ENCODE peak calls at places on chromosomes 4 and X, in nine cellular contexts. M is esophagus muscularis mucosa, J is SK-N-SH, D is upper lobe of right lung, T is astrocyte, Q is cardiac fibroblast, G is endothelial cell of umbilical vein, F is tibial artery, I is hepatocyte. P is an unnamed sample.

GRCh38 chr4:3799496-3799895 is 33.3 kb downstream of the ADRA2C start:
- DNase-seq in M (no peak), J (no peak), D (no peak), T (no peak), Q (no peak), G (no peak), F (no peak), I (no peak), P (no peak)

GRCh38 chrX:150694738-150695410 is 1.7 kb downstream of the MTMR1 start:
- DNase-seq in M (no peak), J (no peak), D (no peak), T (no peak), Q (no peak), G (no peak), F (no peak), I (no peak), P (no peak)

GRCh38 chr4:6779667-6780565 is 2.6 kb upstream of the KIAA0232 start:
- DNase-seq in M (no peak), J (no peak), D (no peak), T (no peak), Q (peak), G (no peak), F (no peak), I (no peak), P (peak)

GRCh38 chr4:78552398-78553396 is 1.1 kb downstream of the ANXA3 start:
- DNase-seq in M (no peak), J (no peak), D (no peak), T (peak), Q (peak), G (peak), F (no peak), I (peak), P (peak)

GRCh38 chr4:878796-879729 is 53.1 kb downstream of the GAK start:
- DNase-seq in M (no peak), J (no peak), D (no peak), T (no peak), Q (no peak), G (no peak), F (no peak), I (no peak), P (no peak)

GRCh38 chr4:87853108-87853507 is 20.3 kb downstream of the MEPE start:
- DNase-seq in M (no peak), J (peak), D (no peak), T (peak), Q (peak), G (peak), F (no peak), I (peak), P (peak)

GRCh38 chr4:77449162-77449561 is 156.5 kb upstream of the CXCL13 start:
- DNase-seq in M (no peak), J (no peak), D (no peak), T (no peak), Q (peak), G (no peak), F (no peak), I (no peak), P (no peak)

GRCh38 chr4:124329134-124329533 is 383.4 kb downstream of the ANKRD50 start:
- DNase-seq in M (no peak), J (no peak), D (no peak), T (no peak), Q (no peak), G (no peak), F (no peak), I (no peak), P (no peak)

GRCh38 chrX:107714196-107714811 is 61.3 kb downstream of the TSC22D3 start:
- DNase-seq in M (no peak), J (no peak), D (no peak), T (no peak), Q (peak), G (no peak), F (peak), I (no peak), P (peak)

GRCh38 chrX:51420610-51421009 is 75.8 kb downstream of the NUDT11 start:
- DNase-seq in M (no peak), J (peak), D (no peak), T (peak), Q (peak), G (peak), F (no peak), I (peak), P (peak)

GRCh38 chrX:31376408-31376807 is 304.6 kb upstream of the FTHL17 start:
- DNase-seq in M (no peak), J (no peak), D (no peak), T (no peak), Q (no peak), G (no peak), F (no peak), I (no peak), P (no peak)

GRCh38 chrX:46179748-46180147 is 365.5 kb downstream of the ZNF674 start:
- DNase-seq in M (no peak), J (no peak), D (no peak), T (no peak), Q (no peak), G (no peak), F (no peak), I (no peak), P (no peak)

GRCh38 chr4:65096630-65097029 is 573.7 kb downstream of the EPHA5 start:
- DNase-seq in M (no peak), J (no peak), D (no peak), T (no peak), Q (no peak), G (no peak), F (no peak), I (no peak), P (no peak)

GRCh38 chrX:120753413-120754251 is 122.0 kb downstream of the CT47B1 start:
- DNase-seq in M (no peak), J (no peak), D (no peak), T (no peak), Q (no peak), G (no peak), F (no peak), I (no peak), P (no peak)

GRCh38 chr4:5470318-5470889 is 238.0 kb downstream of the EVC2 start:
- DNase-seq in M (no peak), J (no peak), D (no peak), T (peak), Q (no peak), G (no peak), F (peak), I (no peak), P (peak)

GRCh38 chr4:151021637-151022334 is 6.7 kb upstream of the LRBA start:
- DNase-seq in M (peak), J (no peak), D (no peak), T (no peak), Q (no peak), G (peak), F (no peak), I (no peak), P (no peak)

GRCh38 chr4:10031663-10032590 is 10.6 kb upstream of the SLC2A9 start:
- DNase-seq in M (no peak), J (no peak), D (no peak), T (no peak), Q (peak), G (no peak), F (no peak), I (no peak), P (peak)

GRCh38 chr4:98945297-98945850 is 16.4 kb upstream of the EIF4E start:
- DNase-seq in M (no peak), J (no peak), D (no peak), T (peak), Q (peak), G (no peak), F (no peak), I (no peak), P (peak)

GRCh38 chr4:55675196-55675793 is 39.2 kb upstream of the NMU start:
- DNase-seq in M (no peak), J (no peak), D (no peak), T (no peak), Q (no peak), G (no peak), F (no peak), I (no peak), P (peak)

GRCh38 chr4:186024637-186025320 is 44.2 kb upstream of the TLR3 start:
- DNase-seq in M (no peak), J (no peak), D (no peak), T (no peak), Q (no peak), G (no peak), F (no peak), I (no peak), P (no peak)
- TF ChIP-seq CTCF in M (no peak), J (no peak), D (no peak), T (no peak), Q (no peak), G (no peak), F (no peak), I (no peak), P (no peak)

DNA sequence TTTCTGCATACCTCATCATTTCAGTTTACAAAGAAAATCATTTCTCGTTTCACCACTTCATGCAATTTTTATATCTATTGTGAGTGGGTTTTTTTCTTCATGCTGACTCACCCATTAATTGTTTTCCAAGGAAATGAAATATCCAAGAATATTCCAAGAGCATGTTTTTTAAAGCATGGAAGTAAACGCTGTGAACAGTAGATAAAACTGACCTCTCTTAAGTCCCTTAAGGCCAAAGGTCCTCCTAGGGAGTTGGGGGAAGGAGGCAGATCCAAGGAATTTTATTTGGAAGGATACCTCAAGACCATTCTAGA is 2.6 kb upstream of the APBB2 start:
- DNase-seq in M (peak), J (no peak), D (no peak), T (no peak), Q (no peak), G (no peak), F (no peak), I (no peak), P (no peak)
- H3K4me3 ChIP-seq in M (peak), J (peak), D (peak), T (peak), Q (peak), G (peak), F (peak), I (peak), P (peak)

GRCh38 chrX:2620576-2620975 is 70.5 kb upstream of the CD99 start:
- DNase-seq in M (no peak), J (no peak), D (no peak), T (no peak), Q (no peak), G (no peak), F (no peak), I (no peak), P (no peak)

GRCh38 chrX:2610246-2611170 is 80.6 kb upstream of the CD99 start:
- DNase-seq in M (no peak), J (no peak), D (no peak), T (no peak), Q (peak), G (peak), F (no peak), I (peak), P (peak)

GRCh38 chrX:2609431-2610238 is 81.5 kb upstream of the CD99 start:
- DNase-seq in M (no peak), J (no peak), D (no peak), T (no peak), Q (peak), G (peak), F (no peak), I (no peak), P (peak)

DNA sequence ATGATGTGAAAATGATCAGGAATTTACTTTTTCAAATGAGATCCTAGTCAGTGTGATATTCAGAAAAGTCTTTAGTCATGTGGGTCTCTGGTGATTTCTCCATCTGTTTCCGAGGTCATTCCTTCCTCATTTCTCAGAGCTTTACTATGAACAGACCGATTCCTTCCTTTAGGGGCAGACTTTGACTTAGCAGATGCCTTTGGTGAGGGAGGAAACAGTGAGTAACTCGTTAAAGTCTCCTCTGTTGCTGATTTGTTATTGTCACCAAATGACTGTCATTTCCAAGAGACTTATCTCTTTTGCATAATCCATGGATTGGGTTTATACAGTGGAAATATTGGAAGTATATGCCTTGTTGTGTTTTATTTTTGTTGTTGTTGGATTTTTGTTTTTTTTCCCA is 76.2 kb upstream of the CD99 start:
- DNase-seq in M (no peak), J (no peak), D (no peak), T (peak), Q (peak), G (peak), F (no peak), I (peak), P (peak)
- TF ChIP-seq CTCF in M (peak), J (peak), D (peak), T (peak), Q (peak), G (peak), F (peak), I (peak), P (peak)

GRCh38 chr4:114512595-114513295 is 85.9 kb upstream of the UGT8 start:
- DNase-seq in M (no peak), J (no peak), D (no peak), T (no peak), Q (no peak), G (no peak), F (no peak), I (no peak), P (no peak)
- H3K4me3 ChIP-seq in M (no peak), J (no peak), D (no peak), T (no peak), Q (no peak), G (no peak), F (no peak), I (no peak), P (no peak)